ENCODE peak calls at places on chromosome 1, in four cellular contexts. S is EL, X is neural progenitor cell, C is hepatocyte. O is an unnamed sample.

GRCh38 chr1:201145132-201145531 is 9.1 kb downstream of the TMEM9 start:
- DNase-seq in S (no peak), C (no peak), X (no peak), O (no peak)

GRCh38 chr1:231590453-231591198 is 36.0 kb upstream of the DISC1 start:
- DNase-seq in S (peak; percentile 75), X (peak; percentile 67), C (peak; percentile 80), O (peak; percentile 76)

GRCh38 chr1:15354580-15354965 is 55.1 kb upstream of the EFHD2 start:
- DNase-seq in X (no peak), C (no peak), S (peak; percentile 46), O (peak; percentile 78)

GRCh38 chr1:156776942-156777341 is 9.6 kb downstream of the PRCC start:
- DNase-seq in C (no peak), X (no peak), S (no peak), O (no peak)

GRCh38 chr1:67880056-67880601 is 46.9 kb upstream of the GNG12 start:
- DNase-seq in X (no peak), C (peak; percentile 34), S (peak; percentile 73), O (peak; percentile 73)

GRCh38 chr1:3035871-3036645 is 14.8 kb downstream of the ACTRT2 start:
- DNase-seq in X (no peak), C (no peak), S (no peak), O (no peak)

GRCh38 chr1:94322696-94323095 is 85.3 kb upstream of the ARHGAP29 start:
- DNase-seq in C (no peak), X (no peak), S (peak; percentile 86), O (peak; percentile 48)

GRCh38 chr1:74481607-74482006 is 30.8 kb downstream of the LRRC53 start:
- DNase-seq in X (peak; percentile 13), S (no peak), C (no peak), O (no peak)

GRCh38 chr1:23585321-23586022 is 26.2 kb upstream of the ID3 start:
- DNase-seq in C (peak; percentile 62), X (no peak), S (peak; percentile 96), O (peak; percentile 99)

GRCh38 chr1:981491-981954 is 370 bp downstream of the PERM1 start:
- DNase-seq in S (no peak), X (no peak), C (no peak), O (no peak)

GRCh38 chr1:107196973-107197562 is 56.2 kb downstream of the NTNG1 start:
- DNase-seq in X (peak; percentile 72), S (peak; percentile 24), C (peak; percentile 16), O (peak; percentile 7)

GRCh38 chr1:67879485-67879884 is 46.2 kb upstream of the GNG12 start:
- DNase-seq in C (no peak), X (no peak), S (no peak), O (no peak)

GRCh38 chr1:197606163-197606562 is 169.1 kb downstream of the DENND1B start:
- DNase-seq in C (no peak), X (no peak), S (no peak), O (no peak)

GRCh38 chr1:203625623-203626189 is 926 bp upstream of the ATP2B4 start:
- DNase-seq in C (peak; percentile 68), X (no peak), S (no peak), O (peak; percentile 49)

GRCh38 chr1:2269193-2269921 is 41.2 kb downstream of the SKI start:
- DNase-seq in C (no peak), X (no peak), S (no peak), O (no peak)

GRCh38 chr1:109598655-109599054 is 20.8 kb downstream of the GNAT2 start:
- DNase-seq in C (peak; percentile 23), X (peak; percentile 57), S (no peak), O (no peak)